ENCODE peak calls at places on chromosomes 16 and 17, in seven cellular contexts. One of them, this sample, is unnamed.

GRCh38 chr16:16178455-16179162 is 44.7 kb downstream of the ABCC6 start:
- DNase-seq in neural progenitor cell: no peak
- DNase-seq in cardiac muscle cell: no peak
- DNase-seq in BE2C: no peak
- DNase-seq in transverse colon: no peak
- DNase-seq in ovary: no peak
- DNase-seq in astrocyte of the cerebellum: no peak
- DNase-seq in this sample: no peak

GRCh38 chr17:41190328-41190727 is 641 bp downstream of the KRTAP9-1 start:
- DNase-seq in neural progenitor cell: no peak
- DNase-seq in cardiac muscle cell: no peak
- DNase-seq in BE2C: no peak
- DNase-seq in transverse colon: no peak
- DNase-seq in ovary: no peak
- DNase-seq in astrocyte of the cerebellum: no peak
- DNase-seq in this sample: no peak

GRCh38 chr16:84360170-84360569 is 8.2 kb upstream of the ATP2C2 start:
- DNase-seq in neural progenitor cell: no peak
- DNase-seq in cardiac muscle cell: no peak
- DNase-seq in BE2C: no peak
- DNase-seq in transverse colon: no peak
- DNase-seq in ovary: no peak
- DNase-seq in astrocyte of the cerebellum: no peak
- DNase-seq in this sample: no peak

GRCh38 chr17:32497431-32498205 is 10.8 kb downstream of the CDK5R1 start:
- DNase-seq in neural progenitor cell: no peak
- DNase-seq in cardiac muscle cell: no peak
- DNase-seq in BE2C: no peak
- DNase-seq in transverse colon: no peak
- DNase-seq in ovary: no peak
- DNase-seq in astrocyte of the cerebellum: no peak
- DNase-seq in this sample: no peak

GRCh38 chr16:2719328-2720062 is 529 bp downstream of the PRSS27 start:
- DNase-seq in neural progenitor cell: no peak
- DNase-seq in cardiac muscle cell: no peak
- DNase-seq in BE2C: peak; percentile 9
- DNase-seq in transverse colon: peak; percentile 80
- DNase-seq in ovary: no peak
- DNase-seq in astrocyte of the cerebellum: no peak
- DNase-seq in this sample: no peak

GRCh38 chr16:58451945-58452401 is 48.0 kb upstream of the NDRG4 start:
- DNase-seq in neural progenitor cell: no peak
- DNase-seq in cardiac muscle cell: no peak
- DNase-seq in BE2C: no peak
- DNase-seq in transverse colon: no peak
- DNase-seq in ovary: no peak
- DNase-seq in astrocyte of the cerebellum: no peak
- DNase-seq in this sample: peak; percentile 16

GRCh38 chr16:52271088-52271487 is 275.9 kb downstream of the TOX3 start:
- DNase-seq in neural progenitor cell: peak; percentile 82
- DNase-seq in cardiac muscle cell: no peak
- DNase-seq in BE2C: no peak
- DNase-seq in transverse colon: no peak
- DNase-seq in ovary: no peak
- DNase-seq in astrocyte of the cerebellum: no peak
- DNase-seq in this sample: no peak

GRCh38 chr16:49472598-49472997 is 99.0 kb downstream of the C16orf78 start:
- DNase-seq in neural progenitor cell: peak; percentile 27
- DNase-seq in cardiac muscle cell: no peak
- DNase-seq in BE2C: no peak
- DNase-seq in transverse colon: peak; percentile 1
- DNase-seq in ovary: no peak
- DNase-seq in astrocyte of the cerebellum: no peak
- DNase-seq in this sample: no peak

GRCh38 chr17:50817142-50817751 is 18.1 kb upstream of the WFIKKN2 start:
- DNase-seq in neural progenitor cell: peak; percentile 76
- DNase-seq in cardiac muscle cell: peak; percentile 60
- DNase-seq in BE2C: peak; percentile 66
- DNase-seq in transverse colon: peak; percentile 55
- DNase-seq in ovary: peak; percentile 67
- DNase-seq in astrocyte of the cerebellum: no peak
- DNase-seq in this sample: no peak

GRCh38 chr16:12907670-12908233 is 6.4 kb downstream of the SHISA9 start:
- DNase-seq in neural progenitor cell: peak; percentile 58
- DNase-seq in cardiac muscle cell: no peak
- DNase-seq in BE2C: no peak
- DNase-seq in transverse colon: no peak
- DNase-seq in ovary: no peak
- DNase-seq in astrocyte of the cerebellum: no peak
- DNase-seq in this sample: no peak

GRCh38 chr17:49968380-49969133 is 433 bp upstream of the DLX4 start:
- DNase-seq in neural progenitor cell: peak; percentile 93
- DNase-seq in cardiac muscle cell: peak; percentile 83
- DNase-seq in BE2C: peak; percentile 88
- DNase-seq in transverse colon: peak; percentile 63
- DNase-seq in ovary: peak; percentile 51
- DNase-seq in astrocyte of the cerebellum: no peak
- DNase-seq in this sample: no peak

GRCh38 chr16:11800385-11800718 is 3.3 kb upstream of the ZC3H7A start:
- DNase-seq in neural progenitor cell: no peak
- DNase-seq in cardiac muscle cell: no peak
- DNase-seq in BE2C: no peak
- DNase-seq in transverse colon: no peak
- DNase-seq in ovary: no peak
- DNase-seq in astrocyte of the cerebellum: no peak
- DNase-seq in this sample: no peak

GRCh38 chr17:78241277-78242023 is 10.0 kb downstream of the TMEM235 start:
- DNase-seq in neural progenitor cell: no peak
- DNase-seq in cardiac muscle cell: peak; percentile 55
- DNase-seq in BE2C: peak; percentile 69
- DNase-seq in transverse colon: no peak
- DNase-seq in ovary: no peak
- DNase-seq in astrocyte of the cerebellum: no peak
- DNase-seq in this sample: no peak

GRCh38 chr17:83068641-83069570 is 10.5 kb upstream of the METRNL start:
- DNase-seq in neural progenitor cell: no peak
- DNase-seq in cardiac muscle cell: no peak
- DNase-seq in BE2C: peak; percentile 8
- DNase-seq in transverse colon: no peak
- DNase-seq in ovary: no peak
- DNase-seq in astrocyte of the cerebellum: no peak
- DNase-seq in this sample: no peak

GRCh38 chr17:81021531-81022370 is 13.2 kb upstream of the BAIAP2 start:
- DNase-seq in neural progenitor cell: no peak
- DNase-seq in cardiac muscle cell: no peak
- DNase-seq in BE2C: no peak
- DNase-seq in transverse colon: no peak
- DNase-seq in ovary: no peak
- DNase-seq in astrocyte of the cerebellum: no peak
- DNase-seq in this sample: no peak

GRCh38 chr17:61313515-61314326 is 85.9 kb upstream of the TBX2 start:
- DNase-seq in neural progenitor cell: no peak
- DNase-seq in cardiac muscle cell: no peak
- DNase-seq in BE2C: no peak
- DNase-seq in transverse colon: no peak
- DNase-seq in ovary: no peak
- DNase-seq in astrocyte of the cerebellum: no peak
- DNase-seq in this sample: no peak

GRCh38 chr16:35210681-35211433 is 1751.4 kb downstream of the TP53TG3F start:
- DNase-seq in neural progenitor cell: no peak
- DNase-seq in cardiac muscle cell: no peak
- DNase-seq in BE2C: no peak
- DNase-seq in transverse colon: no peak
- DNase-seq in ovary: no peak
- DNase-seq in astrocyte of the cerebellum: no peak
- DNase-seq in this sample: no peak

DNA sequence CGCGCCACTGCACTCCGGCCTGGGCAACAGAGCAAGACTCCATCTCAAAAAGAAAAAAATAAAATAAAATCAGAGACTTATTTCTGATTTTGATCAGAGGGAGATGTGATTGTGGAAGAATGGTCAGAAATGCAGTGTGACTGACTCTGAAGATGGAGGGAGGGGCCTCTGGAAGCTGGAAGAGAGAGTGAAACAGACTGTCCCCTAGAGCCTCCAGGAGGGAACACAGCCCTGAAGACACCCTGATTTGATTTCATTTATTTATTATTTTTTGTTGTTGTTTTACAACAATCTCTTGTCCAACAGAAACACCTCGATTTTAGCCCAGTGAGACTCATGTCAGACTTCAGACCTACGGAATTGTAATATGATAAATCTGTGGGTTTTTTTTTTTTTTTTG is 26.1 kb downstream of the BCL7C start:
- DNase-seq in neural progenitor cell: no peak
- DNase-seq in cardiac muscle cell: no peak
- DNase-seq in BE2C: no peak
- DNase-seq in transverse colon: no peak
- DNase-seq in ovary: no peak
- DNase-seq in astrocyte of the cerebellum: no peak
- DNase-seq in this sample: no peak
- TF ChIP-seq CTCF in neural progenitor cell: peak; percentile 18
- TF ChIP-seq CTCF in cardiac muscle cell: no peak
- TF ChIP-seq CTCF in BE2C: peak; percentile 28
- TF ChIP-seq CTCF in transverse colon: no peak
- TF ChIP-seq CTCF in ovary: no peak
- TF ChIP-seq CTCF in astrocyte of the cerebellum: peak; percentile 34
- TF ChIP-seq CTCF in this sample: peak; percentile 26

GRCh38 chr17:7295230-7296180 is 1.1 kb upstream of the YBX2 start:
- DNase-seq in neural progenitor cell: peak; percentile 49
- DNase-seq in cardiac muscle cell: no peak
- DNase-seq in BE2C: no peak
- DNase-seq in transverse colon: no peak
- DNase-seq in ovary: no peak
- DNase-seq in astrocyte of the cerebellum: no peak
- DNase-seq in this sample: no peak

GRCh38 chr17:7293821-7294613 is 422 bp downstream of the YBX2 start:
- DNase-seq in neural progenitor cell: peak; percentile 77
- DNase-seq in cardiac muscle cell: peak; percentile 52
- DNase-seq in BE2C: no peak
- DNase-seq in transverse colon: peak; percentile 91
- DNase-seq in ovary: no peak
- DNase-seq in astrocyte of the cerebellum: no peak
- DNase-seq in this sample: no peak

GRCh38 chr17:7296189-7296861 is 1.9 kb upstream of the YBX2 start:
- DNase-seq in neural progenitor cell: peak; percentile 94
- DNase-seq in cardiac muscle cell: peak; percentile 92
- DNase-seq in BE2C: peak; percentile 80
- DNase-seq in transverse colon: peak; percentile 88
- DNase-seq in ovary: peak; percentile 81
- DNase-seq in astrocyte of the cerebellum: peak; percentile 40
- DNase-seq in this sample: no peak

GRCh38 chr17:7293131-7293557 is 1.3 kb downstream of the YBX2 start:
- DNase-seq in neural progenitor cell: no peak
- DNase-seq in cardiac muscle cell: no peak
- DNase-seq in BE2C: no peak
- DNase-seq in transverse colon: no peak
- DNase-seq in ovary: no peak
- DNase-seq in astrocyte of the cerebellum: no peak
- DNase-seq in this sample: no peak

DNA sequence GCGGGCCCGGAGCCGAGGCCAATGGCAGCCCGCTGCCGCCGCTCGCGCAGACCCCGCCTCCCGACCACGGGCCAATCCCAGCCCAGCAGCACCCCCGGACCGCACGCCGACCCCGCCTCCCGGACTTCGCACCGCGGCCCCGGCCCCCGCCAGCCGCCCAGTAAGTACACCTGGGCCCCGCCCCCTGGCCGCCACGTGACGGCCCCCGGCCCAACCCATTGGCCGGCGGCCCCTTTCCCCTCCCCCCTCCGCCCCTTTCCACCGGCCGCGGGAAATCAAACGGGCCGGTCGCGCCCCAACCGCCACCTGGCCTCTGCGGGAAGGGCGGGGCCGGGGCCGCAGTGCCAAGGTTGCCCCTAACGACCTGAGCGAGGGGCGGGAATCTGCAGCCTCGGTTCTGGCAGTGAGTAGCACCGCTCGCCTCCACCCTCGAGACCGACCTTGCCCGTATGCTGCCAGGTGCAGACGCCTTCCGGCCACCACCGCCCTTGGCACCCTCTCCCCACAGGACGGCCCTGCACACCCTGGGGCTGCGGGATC is at the start of gene YBX2:
- DNase-seq in neural progenitor cell: peak; percentile 95
- DNase-seq in cardiac muscle cell: peak; percentile 96
- DNase-seq in BE2C: peak; percentile 22
- DNase-seq in transverse colon: peak; percentile 96
- DNase-seq in ovary: peak; percentile 34
- DNase-seq in astrocyte of the cerebellum: no peak
- DNase-seq in this sample: no peak
- H3K4me3 ChIP-seq in neural progenitor cell: peak within 1 kb of the TSS; percentile 45
- H3K4me3 ChIP-seq in cardiac muscle cell: peak within 1 kb of the TSS; percentile 38
- H3K4me3 ChIP-seq in BE2C: no peak within 1 kb of the TSS
- H3K4me3 ChIP-seq in transverse colon: peak within 1 kb of the TSS; percentile 40
- H3K4me3 ChIP-seq in ovary: peak within 1 kb of the TSS; percentile 6
- H3K4me3 ChIP-seq in astrocyte of the cerebellum: no peak within 1 kb of the TSS
- H3K4me3 ChIP-seq in this sample: peak within 1 kb of the TSS; percentile 40

DNA sequence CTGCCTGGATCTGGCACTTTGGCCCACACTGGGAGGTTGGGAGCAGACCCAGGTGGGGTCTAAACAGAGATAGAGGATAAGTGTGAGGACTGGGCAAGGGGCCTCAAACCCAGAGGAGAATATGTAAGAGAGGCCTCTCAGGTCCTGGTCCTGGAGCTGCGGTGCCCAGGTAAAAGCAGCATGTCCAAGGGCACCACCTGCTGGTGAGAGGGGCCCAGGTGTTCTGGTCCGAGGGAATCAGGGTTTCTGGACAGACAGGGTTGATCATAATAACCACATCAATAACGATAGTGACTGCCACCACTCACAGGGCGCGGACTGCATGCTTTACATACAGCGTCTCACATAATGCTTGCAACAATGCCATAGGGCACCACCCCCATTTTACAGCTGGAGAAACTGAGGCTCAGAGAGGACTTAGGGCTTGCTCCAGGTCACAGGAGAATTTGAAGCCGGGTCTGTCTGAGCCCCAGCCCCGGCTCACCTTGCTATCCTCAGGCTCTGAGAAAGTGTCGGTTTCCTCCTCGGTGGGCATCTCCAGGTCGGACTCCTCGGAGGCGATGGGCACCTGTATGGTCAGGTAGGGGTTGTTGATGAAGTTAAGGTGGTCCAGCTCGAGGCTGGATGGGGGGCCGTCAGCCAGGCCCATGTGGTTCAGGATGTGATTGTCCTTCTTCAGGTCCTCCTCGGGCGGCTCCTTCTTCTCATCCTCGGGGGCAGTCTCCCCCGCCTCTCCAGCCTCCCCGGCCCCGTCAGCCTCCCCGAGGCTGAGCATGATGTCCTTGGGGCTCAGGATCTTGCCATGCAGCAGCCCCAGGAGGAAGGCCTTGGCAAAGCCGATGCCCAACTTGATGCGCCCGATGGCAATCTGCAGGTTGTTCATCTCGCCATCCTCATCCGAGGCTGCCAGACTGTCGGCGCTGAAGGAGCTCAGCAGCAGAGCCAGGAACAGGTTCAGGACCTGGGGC is 19.1 kb upstream of the CD79B start:
- DNase-seq in neural progenitor cell: no peak
- DNase-seq in cardiac muscle cell: peak; percentile 46
- DNase-seq in BE2C: no peak
- DNase-seq in transverse colon: peak; percentile 75
- DNase-seq in ovary: no peak
- DNase-seq in astrocyte of the cerebellum: no peak
- DNase-seq in this sample: no peak
- TF ChIP-seq CTCF in neural progenitor cell: peak; percentile 41
- TF ChIP-seq CTCF in cardiac muscle cell: peak; percentile 20
- TF ChIP-seq CTCF in BE2C: peak; percentile 42
- TF ChIP-seq CTCF in transverse colon: peak; percentile 51
- TF ChIP-seq CTCF in ovary: no peak
- TF ChIP-seq CTCF in astrocyte of the cerebellum: peak; percentile 38
- TF ChIP-seq CTCF in this sample: peak; percentile 78

GRCh38 chr16:4092547-4093265 is 23.5 kb downstream of the ADCY9 start:
- DNase-seq in neural progenitor cell: no peak
- DNase-seq in cardiac muscle cell: no peak
- DNase-seq in BE2C: no peak
- DNase-seq in transverse colon: peak; percentile 1
- DNase-seq in ovary: no peak
- DNase-seq in astrocyte of the cerebellum: no peak
- DNase-seq in this sample: no peak
- H3K4me3 ChIP-seq in neural progenitor cell: no peak overlapping the region
- H3K4me3 ChIP-seq in cardiac muscle cell: no peak overlapping the region
- H3K4me3 ChIP-seq in BE2C: no peak overlapping the region
- H3K4me3 ChIP-seq in transverse colon: no peak overlapping the region
- H3K4me3 ChIP-seq in ovary: no peak overlapping the region
- H3K4me3 ChIP-seq in astrocyte of the cerebellum: no peak overlapping the region
- H3K4me3 ChIP-seq in this sample: no peak overlapping the region

This sample was measured in epithelial cell of proximal tubule.